ENCODE peak calls at places on chromosomes 12 and 14, in four cellular contexts. N is osteoblast, R is heart right ventricle, Q is brain microvascular endothelial cell. H is an unnamed sample. For H3K36me3, the result is how much of the 10 kb centered on the place peaks cover.

GRCh38 chr14:23430016-23430732 is 5.3 kb downstream of the MYH7 start:
- DNase-seq in N (peak), R (peak), Q (no peak), H (no peak)

GRCh38 chr12:103513875-103514274 is 18.1 kb upstream of the C12orf42 start:
- DNase-seq in N (no peak), R (no peak), Q (no peak), H (no peak)

GRCh38 chr12:33752854-33753253 is 269.4 kb upstream of the ALG10 start:
- DNase-seq in N (no peak), R (no peak), Q (no peak), H (no peak)

GRCh38 chr14:80624581-80624980 is 317.0 kb downstream of the CEP128 start:
- DNase-seq in N (no peak), R (no peak), Q (no peak), H (no peak)

GRCh38 chr14:24312736-24313507 is 1.6 kb downstream of the LTB4R start:
- DNase-seq in N (peak), R (no peak), Q (peak), H (no peak)

GRCh38 chr14:32224731-32225377 is 21.8 kb upstream of the RNU6-8 start:
- DNase-seq in N (no peak), R (peak), Q (peak), H (no peak)

GRCh38 chr12:104570174-104570907 is 113.6 kb downstream of the CHST11 start:
- DNase-seq in N (no peak), R (no peak), Q (no peak), H (no peak)

GRCh38 chr12:118746960-118747359 is 234.4 kb upstream of the SRRM4 start:
- DNase-seq in N (no peak), R (no peak), Q (no peak), H (no peak)

GRCh38 chr12:27463826-27464554 is 17.5 kb downstream of the SMCO2 start:
- DNase-seq in N (peak), R (peak), Q (no peak), H (peak)

GRCh38 chr14:86088156-86088555 is 558.2 kb downstream of the FLRT2 start:
- DNase-seq in N (no peak), R (no peak), Q (no peak), H (no peak)

GRCh38 chr14:64706552-64707193 is 2.4 kb downstream of the PLEKHG3 start:
- DNase-seq in N (no peak), R (peak), Q (no peak), H (no peak)

GRCh38 chr12:120677765-120678473 is 9.0 kb upstream of the MLEC start:
- DNase-seq in N (no peak), R (peak), Q (peak), H (no peak)

GRCh38 chr12:58009355-58009754 is 68.0 kb downstream of the ATP23 start:
- DNase-seq in N (no peak), R (no peak), Q (no peak), H (no peak)

GRCh38 chr12:116863275-116863767 is 17.9 kb downstream of the HRK start:
- DNase-seq in N (no peak), R (no peak), Q (peak), H (no peak)

GRCh38 chr12:81617915-81618314 is 141.2 kb downstream of the PPFIA2 start:
- DNase-seq in N (no peak), R (no peak), Q (no peak), H (no peak)

GRCh38 chr14:93525691-93526451 is 95.1 kb downstream of the UNC79 start:
- DNase-seq in N (no peak), R (no peak), Q (no peak), H (no peak)

GRCh38 chr12:108241961-108242360 is 97.2 kb downstream of the CMKLR1 start:
- DNase-seq in N (no peak), R (no peak), Q (no peak), H (no peak)

GRCh38 chr14:31232081-31232480 is 24.5 kb upstream of the HECTD1 start:
- DNase-seq in N (no peak), R (no peak), Q (no peak), H (no peak)

GRCh38 chr14:64801800-64802199 is 77.9 kb downstream of the SPTB start:
- DNase-seq in N (no peak), R (no peak), Q (peak), H (no peak)

GRCh38 chr14:74864193-74864592 is 11.8 kb downstream of the PROX2 start:
- DNase-seq in N (no peak), R (no peak), Q (no peak), H (no peak)

GRCh38 chr14:68269136-68269535 is 449.6 kb downstream of the RAD51B start:
- DNase-seq in N (no peak), R (no peak), Q (no peak), H (no peak)

GRCh38 chr12:6700646-6701051 is at the start of gene PIANP:
- DNase-seq in N (peak), R (peak), Q (no peak), H (no peak)

GRCh38 chr14:89870335-89870734 is 84.2 kb downstream of the EFCAB11 start:
- DNase-seq in N (no peak), R (no peak), Q (no peak), H (no peak)

GRCh38 chr14:56219666-56220413 is 101.6 kb downstream of the PELI2 start:
- DNase-seq in N (no peak), R (no peak), Q (no peak), H (no peak)

GRCh38 chr12:116442981-116443380 is 116.2 kb upstream of the MAP1LC3B2 start:
- DNase-seq in N (no peak), R (no peak), Q (no peak), H (no peak)

GRCh38 chr12:32435921-32436710 is 36.8 kb downstream of the FGD4 start:
- DNase-seq in N (no peak), R (no peak), Q (no peak), H (no peak)

GRCh38 chr12:30515351-30515750 is 180.3 kb downstream of the IPO8 start:
- DNase-seq in N (no peak), R (no peak), Q (no peak), H (no peak)

GRCh38 chr12:8922544-8922943 is 8.2 kb downstream of the PHC1 start:
- DNase-seq in N (no peak), R (no peak), Q (no peak), H (no peak)

GRCh38 chr14:53890611-53891091 is 66.0 kb downstream of the BMP4 start:
- DNase-seq in N (no peak), R (no peak), Q (peak), H (no peak)

GRCh38 chr14:36647827-36648753 is 13.6 kb upstream of the PAX9 start:
- DNase-seq in N (peak), R (no peak), Q (peak), H (no peak)

GRCh38 chr12:5806376-5807089 is 138.5 kb downstream of the ANO2 start:
- DNase-seq in N (no peak), R (no peak), Q (no peak), H (no peak)

DNA sequence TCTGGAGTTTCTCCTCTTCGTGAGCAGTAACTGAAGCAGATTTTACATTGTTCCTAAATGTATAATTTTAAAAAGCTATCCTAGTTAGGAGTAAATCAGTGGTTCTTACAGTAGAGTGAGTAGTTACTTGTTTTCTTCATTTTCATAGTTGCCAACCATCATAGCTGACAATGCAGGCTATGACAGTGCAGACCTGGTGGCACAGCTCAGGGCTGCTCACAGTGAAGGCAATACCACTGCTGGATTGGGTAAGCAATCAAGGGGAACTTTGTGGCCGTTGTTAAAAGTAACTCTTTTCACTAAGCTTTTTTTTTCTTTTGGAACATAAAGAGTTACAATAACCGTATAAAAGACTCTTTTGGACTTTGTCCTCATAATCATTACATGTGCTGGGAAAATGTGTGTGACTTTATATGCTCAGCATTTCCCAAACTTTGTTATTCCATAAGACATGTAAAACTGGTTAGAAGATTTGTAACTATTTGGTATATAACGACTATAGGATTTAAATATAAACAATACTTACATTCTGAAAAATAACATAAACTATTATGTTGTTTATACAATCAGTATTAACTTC is 12.4 kb downstream of the LRRC10 start:
- DNase-seq in N (no peak), R (no peak), Q (no peak), H (no peak)
- H3K36me3 ChIP-seq in N (half or more), R (half or more), Q (half or more), H (half or more)

GRCh38 chr14:104940526-104941150 is 16.0 kb downstream of the PLD4 start:
- DNase-seq in N (peak), R (no peak), Q (no peak), H (no peak)
- TF ChIP-seq CTCF in N (peak), R (no peak), Q (peak), H (no peak)

DNA sequence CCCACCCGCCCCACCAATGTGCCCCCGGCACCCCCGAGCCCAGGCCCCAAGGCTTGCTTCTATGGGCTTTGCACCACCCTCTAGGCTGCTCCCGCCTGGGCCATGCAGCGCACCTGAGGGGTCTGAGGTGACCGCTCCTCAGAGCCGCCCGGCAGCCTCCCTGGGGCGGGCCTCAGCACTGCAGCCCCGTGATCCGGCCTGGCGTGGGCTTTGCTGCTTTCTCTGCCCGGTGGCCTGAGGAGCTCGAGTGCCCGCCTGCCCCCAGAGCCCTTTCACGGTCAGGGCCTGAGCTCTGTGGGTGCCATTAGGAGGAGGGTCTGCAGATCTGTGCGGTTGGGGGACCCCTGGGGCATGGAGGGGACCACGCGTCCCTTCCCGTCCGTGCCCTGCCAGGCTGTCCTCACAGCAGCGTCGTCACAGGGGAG is 6.2 kb downstream of the MTA1 start:
- DNase-seq in N (peak), R (no peak), Q (no peak), H (no peak)
- H3K36me3 ChIP-seq in N (under half), R (under half), Q (under half), H (under half)

GRCh38 chr14:72513994-72514659 is 379.8 kb downstream of the DPF3 start:
- DNase-seq in N (no peak), R (no peak), Q (no peak), H (peak)

GRCh38 chr14:72514660-72515025 is 379.3 kb downstream of the DPF3 start:
- DNase-seq in N (no peak), R (no peak), Q (no peak), H (no peak)

GRCh38 chr14:72517736-72518135 is 376.2 kb downstream of the DPF3 start:
- DNase-seq in N (no peak), R (no peak), Q (no peak), H (no peak)

GRCh38 chr14:72516936-72517408 is 376.9 kb downstream of the DPF3 start:
- DNase-seq in N (no peak), R (peak), Q (peak), H (peak)

GRCh38 chr14:72515779-72516770 is 377.8 kb downstream of the DPF3 start:
- DNase-seq in N (no peak), R (no peak), Q (peak), H (peak)
- TF ChIP-seq CTCF in N (no peak), R (peak), Q (peak), H (no peak)

GRCh38 chr14:102729825-102730224 is 47.4 kb upstream of the TRAF3 start:
- DNase-seq in N (no peak), R (no peak), Q (no peak), H (peak)

GRCh38 chr14:102728509-102728908 is 48.7 kb upstream of the TRAF3 start:
- DNase-seq in N (no peak), R (no peak), Q (no peak), H (no peak)

GRCh38 chr14:102729268-102729667 is 48.0 kb upstream of the TRAF3 start:
- DNase-seq in N (peak), R (no peak), Q (no peak), H (no peak)

GRCh38 chr14:102726191-102726949 is 50.9 kb upstream of the TRAF3 start:
- DNase-seq in N (no peak), R (no peak), Q (no peak), H (no peak)

GRCh38 chr14:102727336-102728095 is 49.7 kb upstream of the TRAF3 start:
- DNase-seq in N (no peak), R (no peak), Q (no peak), H (no peak)
- H3K36me3 ChIP-seq in N (under half), R (under half), Q (under half), H (under half)

GRCh38 chr12:12356886-12357696 is at the start of gene BORCS5:
- DNase-seq in N (peak), R (peak), Q (peak), H (peak)
- TF ChIP-seq CTCF in N (no peak), R (peak), Q (peak), H (peak)

DNA sequence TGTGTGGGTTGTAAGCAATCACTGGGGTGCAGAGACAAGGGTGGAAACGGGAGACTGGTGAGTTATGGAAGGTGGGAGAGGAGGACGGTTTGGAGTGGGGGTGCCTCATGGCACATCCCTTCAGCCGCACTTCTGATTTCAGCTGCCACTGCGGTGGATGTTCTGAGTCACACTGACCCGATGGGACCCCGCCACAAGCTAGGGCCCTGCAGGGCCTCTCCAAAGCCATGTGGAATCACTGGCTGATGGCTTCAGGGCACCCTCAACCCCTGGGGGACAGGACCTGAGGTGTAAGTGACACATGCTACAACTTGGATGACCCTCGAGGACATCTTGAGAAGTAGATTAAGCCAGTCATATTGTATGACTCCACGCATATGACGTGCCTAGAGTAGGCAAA is 53.7 kb downstream of the GPR68 start:
- DNase-seq in N (no peak), R (no peak), Q (no peak), H (no peak)
- H3K36me3 ChIP-seq in N (under half), R (under half), Q (under half), H (half or more)

H was measured in right atrium auricular region.